ENCODE peak calls at places on chromosomes 1 and 21, in four cellular contexts. One of them, this sample, is unnamed.

GRCh38 chr1:211323156-211324063 is 3.2 kb upstream of the TRAF5 start:
- DNase-seq in GM10248: peak; percentile 67
- DNase-seq in Calu3: peak; percentile 70
- DNase-seq in pancreas: no peak
- DNase-seq in this sample: peak; percentile 74

GRCh38 chr1:1043921-1044320 is 24.0 kb downstream of the AGRN start:
- DNase-seq in Calu3: no peak
- DNase-seq in GM10248: no peak
- DNase-seq in pancreas: no peak
- DNase-seq in this sample: no peak

GRCh38 chr1:218164111-218164929 is 120.8 kb upstream of the RRP15 start:
- DNase-seq in pancreas: peak; percentile 19
- DNase-seq in GM10248: peak; percentile 13
- DNase-seq in Calu3: peak; percentile 56
- DNase-seq in this sample: peak; percentile 34

GRCh38 chr21:42021751-42022430 is 11.7 kb upstream of the ZBTB21 start:
- DNase-seq in Calu3: no peak
- DNase-seq in GM10248: no peak
- DNase-seq in pancreas: no peak
- DNase-seq in this sample: no peak

GRCh38 chr1:193060938-193061337 is 1.5 kb downstream of the RO60 start:
- DNase-seq in Calu3: no peak
- DNase-seq in GM10248: peak; percentile 11
- DNase-seq in pancreas: no peak
- DNase-seq in this sample: no peak

GRCh38 chr1:187203257-187203656 is 374.5 kb downstream of the PLA2G4A start:
- DNase-seq in GM10248: no peak
- DNase-seq in pancreas: no peak
- DNase-seq in Calu3: peak; percentile 32
- DNase-seq in this sample: no peak

GRCh38 chr1:18365099-18365705 is 115.5 kb upstream of the KLHDC7A start:
- DNase-seq in Calu3: no peak
- DNase-seq in GM10248: no peak
- DNase-seq in pancreas: no peak
- DNase-seq in this sample: no peak

GRCh38 chr1:244349103-244349531 is 102.6 kb downstream of the ADSS2 start:
- DNase-seq in GM10248: no peak
- DNase-seq in pancreas: no peak
- DNase-seq in Calu3: peak; percentile 30
- DNase-seq in this sample: no peak

GRCh38 chr1:226658538-226659125 is 80.5 kb downstream of the ITPKB start:
- DNase-seq in GM10248: no peak
- DNase-seq in Calu3: no peak
- DNase-seq in pancreas: peak; percentile 16
- DNase-seq in this sample: no peak

GRCh38 chr1:167617100-167617949 is 12.7 kb upstream of the RCSD1 start:
- DNase-seq in GM10248: no peak
- DNase-seq in Calu3: no peak
- DNase-seq in pancreas: no peak
- DNase-seq in this sample: no peak

GRCh38 chr1:235485558-235485957 is 18.7 kb downstream of the B3GALNT2 start:
- DNase-seq in pancreas: no peak
- DNase-seq in GM10248: no peak
- DNase-seq in Calu3: no peak
- DNase-seq in this sample: no peak

GRCh38 chr1:3138623-3139151 is 69.7 kb downstream of the PRDM16 start:
- DNase-seq in Calu3: no peak
- DNase-seq in GM10248: no peak
- DNase-seq in pancreas: no peak
- DNase-seq in this sample: no peak

GRCh38 chr1:3142236-3142635 is 73.2 kb downstream of the PRDM16 start:
- DNase-seq in Calu3: no peak
- DNase-seq in pancreas: no peak
- DNase-seq in GM10248: no peak
- DNase-seq in this sample: no peak

GRCh38 chr1:3141836-3142235 is 72.8 kb downstream of the PRDM16 start:
- DNase-seq in Calu3: no peak
- DNase-seq in GM10248: no peak
- DNase-seq in pancreas: no peak
- DNase-seq in this sample: no peak

GRCh38 chr1:3139451-3139852 is 70.4 kb downstream of the PRDM16 start:
- DNase-seq in pancreas: no peak
- DNase-seq in GM10248: no peak
- DNase-seq in Calu3: no peak
- DNase-seq in this sample: no peak

GRCh38 chr1:3139871-3140837 is 71.2 kb downstream of the PRDM16 start:
- DNase-seq in GM10248: no peak
- DNase-seq in Calu3: no peak
- DNase-seq in pancreas: no peak
- DNase-seq in this sample: no peak
- TF ChIP-seq CTCF in GM10248: no peak
- TF ChIP-seq CTCF in Calu3: no peak
- TF ChIP-seq CTCF in pancreas: no peak
- TF ChIP-seq CTCF in this sample: no peak

GRCh38 chr1:40782371-40782956 is 1.1 kb upstream of the KCNQ4 start:
- DNase-seq in GM10248: no peak
- DNase-seq in pancreas: peak; percentile 53
- DNase-seq in Calu3: peak; percentile 28
- DNase-seq in this sample: no peak
- TF ChIP-seq CTCF in GM10248: no peak
- TF ChIP-seq CTCF in pancreas: no peak
- TF ChIP-seq CTCF in Calu3: no peak
- TF ChIP-seq CTCF in this sample: no peak

GRCh38 chr1:27547220-27548116 is 56.5 kb downstream of the AHDC1 start:
- DNase-seq in pancreas: no peak
- DNase-seq in Calu3: no peak
- DNase-seq in GM10248: no peak
- DNase-seq in this sample: no peak
- TF ChIP-seq CTCF in pancreas: no peak
- TF ChIP-seq CTCF in Calu3: no peak
- TF ChIP-seq CTCF in GM10248: no peak
- TF ChIP-seq CTCF in this sample: peak; percentile 13

DNA sequence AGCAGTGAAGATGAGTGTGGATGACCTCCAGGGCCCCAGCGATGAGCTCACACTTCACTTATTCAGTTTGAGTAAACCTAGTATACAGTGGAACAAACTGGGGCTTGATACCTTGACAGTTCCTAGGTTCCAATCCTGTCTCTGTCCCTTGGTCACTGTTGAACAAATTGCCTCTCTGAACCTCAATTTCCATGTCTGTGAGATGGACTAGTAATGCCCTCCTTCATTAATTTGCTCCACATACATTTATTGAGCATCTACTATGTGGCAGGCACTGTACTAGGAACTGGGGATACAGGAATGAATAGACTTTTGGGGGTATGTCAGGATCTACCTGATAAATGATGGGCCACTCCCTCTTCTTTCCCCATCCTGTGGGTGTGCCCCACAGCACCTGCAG is 57.3 kb downstream of the SDC3 start:
- DNase-seq in pancreas: no peak
- DNase-seq in GM10248: no peak
- DNase-seq in Calu3: no peak
- DNase-seq in this sample: no peak
- TF ChIP-seq CTCF in pancreas: no peak
- TF ChIP-seq CTCF in GM10248: no peak
- TF ChIP-seq CTCF in Calu3: no peak
- TF ChIP-seq CTCF in this sample: no peak

GRCh38 chr1:2046225-2046917 is 3.8 kb upstream of the PRKCZ start:
- DNase-seq in GM10248: peak; percentile 75
- DNase-seq in Calu3: peak; percentile 90
- DNase-seq in pancreas: peak; percentile 89
- DNase-seq in this sample: peak; percentile 79
- TF ChIP-seq CTCF in GM10248: peak; percentile 90
- TF ChIP-seq CTCF in Calu3: peak; percentile 70
- TF ChIP-seq CTCF in pancreas: peak; percentile 75
- TF ChIP-seq CTCF in this sample: peak; percentile 88

This sample was measured in GM13977.